ENCODE peak calls at places on chromosomes 3 and 15, in five cellular contexts. Y is PC-3, K is Panc1, F is transverse colon, W is tibial artery. E is an unnamed sample.

GRCh38 chr3:46353639-46354410 is at the start of gene CCR2:
- DNase-seq in Y (no peak), K (no peak), F (no peak), W (no peak), E (peak)

GRCh38 chr3:16401273-16401672 is 112.2 kb downstream of the RFTN1 start:
- DNase-seq in Y (no peak), K (no peak), F (no peak), W (no peak), E (no peak)

GRCh38 chr3:40086890-40087884 is 222.3 kb upstream of the EIF1B start:
- DNase-seq in Y (peak), K (no peak), F (peak), W (no peak), E (no peak)

GRCh38 chr3:156750874-156751245 is 75.3 kb upstream of the LEKR1 start:
- DNase-seq in Y (no peak), K (no peak), F (no peak), W (no peak), E (no peak)

GRCh38 chr3:142027713-142028112 is 121.6 kb downstream of the TFDP2 start:
- DNase-seq in Y (peak), K (no peak), F (peak), W (no peak), E (peak)

GRCh38 chr3:72187131-72187530 is 402.2 kb upstream of the PROK2 start:
- DNase-seq in Y (no peak), K (no peak), F (no peak), W (no peak), E (no peak)

GRCh38 chr3:129352650-129353588 is 74.2 kb downstream of the HMCES start:
- DNase-seq in Y (peak), K (no peak), F (no peak), W (no peak), E (no peak)

GRCh38 chr3:99758502-99759177 is 59.0 kb upstream of the CMSS1 start:
- DNase-seq in Y (no peak), K (no peak), F (no peak), W (no peak), E (no peak)

GRCh38 chr3:24388611-24389010 is 106.0 kb downstream of the THRB start:
- DNase-seq in Y (peak), K (no peak), F (no peak), W (no peak), E (peak)

GRCh38 chr3:125057186-125057850 is 1.5 kb upstream of the HEG1 start:
- DNase-seq in Y (peak), K (no peak), F (no peak), W (no peak), E (peak)

GRCh38 chr15:63920504-63921178 is 86.9 kb upstream of the HERC1 start:
- DNase-seq in Y (no peak), K (no peak), F (no peak), W (peak), E (no peak)

GRCh38 chr3:48413086-48413485 is 16.8 kb downstream of the PLXNB1 start:
- DNase-seq in Y (no peak), K (no peak), F (no peak), W (peak), E (no peak)

GRCh38 chr3:171461087-171461917 is 1.1 kb upstream of the TNIK start:
- DNase-seq in Y (peak), K (no peak), F (peak), W (no peak), E (peak)

DNA sequence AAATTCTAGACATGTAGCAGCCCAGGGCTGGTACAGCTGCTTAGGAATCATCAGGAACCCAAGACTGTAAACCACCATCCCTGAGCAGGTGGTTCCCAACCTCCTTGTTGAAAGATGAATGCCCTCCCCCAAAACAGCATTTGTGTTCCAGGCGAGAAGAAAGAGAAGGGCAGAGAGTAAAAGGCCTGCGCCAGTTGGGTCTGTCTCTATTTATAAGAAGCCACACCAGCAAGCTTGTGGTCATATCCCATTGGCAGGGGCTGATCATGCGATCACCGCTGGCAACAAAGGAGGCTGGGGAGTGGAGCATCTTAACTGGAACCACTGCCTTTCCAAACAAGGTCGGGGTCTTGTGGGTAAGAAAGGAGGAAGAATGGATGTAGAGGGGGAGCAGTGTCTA is 222.3 kb downstream of the ABHD5 start:
- DNase-seq in Y (no peak), K (no peak), F (no peak), W (no peak), E (no peak)
- H3K4me3 ChIP-seq in Y (no peak), K (no peak), F (no peak), W (no peak), E (no peak)

DNA sequence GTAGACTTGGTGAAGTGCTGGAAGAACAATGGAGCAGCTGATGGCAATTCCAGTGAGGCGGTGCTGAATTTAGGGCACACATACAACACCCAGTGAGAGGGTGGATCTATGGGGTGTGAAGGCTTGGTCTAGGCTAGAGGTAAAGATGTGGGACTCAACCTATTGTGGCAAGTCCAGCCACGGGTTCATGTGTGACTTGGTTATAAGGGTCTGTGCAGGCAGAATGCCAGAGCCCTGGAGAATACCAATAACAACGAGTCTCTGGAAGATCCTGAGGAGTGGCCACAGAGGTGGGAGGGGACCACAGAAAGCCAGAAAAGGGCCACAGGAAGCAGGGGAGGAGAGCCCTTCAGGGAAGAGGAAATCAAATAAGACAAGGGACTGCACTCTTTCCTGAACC is 55.0 kb downstream of the VGLL4 start:
- DNase-seq in Y (no peak), K (no peak), F (no peak), W (peak), E (no peak)
- H3K27ac ChIP-seq in Y (no peak), K (peak), F (peak), W (peak), E (no peak)

GRCh38 chr3:195909294-195909644 is 918 bp upstream of the TNK2 start:
- DNase-seq in Y (peak), K (no peak), F (peak), W (no peak), E (no peak)
- TF ChIP-seq CTCF in Y (no peak), K (no peak), F (no peak), W (no peak), E (no peak)

DNA sequence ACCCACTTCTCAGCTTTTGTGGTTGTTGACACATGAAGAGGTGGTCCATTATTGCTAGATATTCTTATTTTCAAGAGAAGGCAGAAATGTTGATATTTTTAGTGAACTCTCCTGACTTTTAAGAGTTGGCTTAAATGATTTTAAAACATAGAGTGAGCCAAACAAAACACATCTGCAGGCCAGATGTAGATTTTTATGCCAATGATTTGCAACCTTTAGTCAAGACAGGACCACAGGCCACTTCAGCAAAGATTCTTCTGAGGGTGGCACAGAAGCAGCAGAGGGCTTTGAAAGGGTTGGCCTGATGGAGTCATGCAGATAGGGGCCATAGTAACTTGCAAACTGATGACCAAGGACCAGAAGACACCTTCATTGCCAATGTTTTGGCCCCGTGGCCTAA is 276.5 kb upstream of the P2RY1 start:
- DNase-seq in Y (no peak), K (no peak), F (no peak), W (no peak), E (no peak)
- H3K4me3 ChIP-seq in Y (no peak), K (no peak), F (no peak), W (no peak), E (no peak)

DNA sequence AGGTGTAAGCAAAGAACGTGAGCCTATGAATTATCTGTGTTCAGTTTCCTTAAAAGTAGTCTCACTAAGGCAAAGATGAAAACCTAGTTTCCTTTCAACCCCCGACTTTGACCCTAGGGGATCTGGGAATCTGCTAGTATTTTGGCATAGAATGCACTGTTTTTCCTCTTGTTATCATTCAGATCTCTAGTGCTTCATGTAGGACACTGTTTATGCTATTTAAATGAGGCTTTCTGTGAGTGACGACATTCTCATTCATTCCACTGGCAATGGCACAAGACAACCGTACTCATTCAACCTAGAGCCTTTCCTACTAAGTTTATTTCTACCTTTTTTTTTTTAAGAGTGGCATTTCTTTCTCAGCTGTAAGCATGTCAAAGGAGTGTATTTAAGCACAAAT is 67.0 kb downstream of the CHAC1 start:
- DNase-seq in Y (no peak), K (no peak), F (no peak), W (no peak), E (no peak)
- H3K27ac ChIP-seq in Y (no peak), K (no peak), F (no peak), W (no peak), E (no peak)

GRCh38 chr3:30964612-30965011 is 70.2 kb upstream of the GADL1 start:
- DNase-seq in Y (no peak), K (no peak), F (no peak), W (no peak), E (no peak)

GRCh38 chr3:30972449-30972848 is 78.0 kb upstream of the GADL1 start:
- DNase-seq in Y (no peak), K (no peak), F (no peak), W (no peak), E (no peak)

GRCh38 chr3:30966896-30967295 is 72.4 kb upstream of the GADL1 start:
- DNase-seq in Y (no peak), K (no peak), F (no peak), W (no peak), E (no peak)

DNA sequence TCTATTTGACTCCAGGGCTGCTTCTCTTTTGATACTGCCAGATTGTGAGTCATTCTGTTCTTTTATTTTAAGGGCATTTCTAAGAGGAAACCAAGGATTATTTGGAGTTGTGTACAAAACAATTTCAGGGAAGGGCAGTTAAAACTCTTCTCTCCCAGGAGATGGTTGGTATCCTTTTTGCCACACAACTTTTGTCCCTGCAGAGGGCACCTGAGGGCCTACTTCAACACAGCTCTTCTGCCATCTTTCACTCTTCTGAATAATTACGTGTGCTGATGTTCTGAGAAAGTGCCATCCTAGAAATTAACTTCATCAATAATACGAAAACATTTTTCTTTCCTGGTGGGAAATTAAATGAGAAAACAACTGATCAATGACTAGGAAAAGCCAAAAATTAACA is 75.7 kb upstream of the GADL1 start:
- DNase-seq in Y (peak), K (no peak), F (no peak), W (no peak), E (no peak)
- TF ChIP-seq CTCF in Y (peak), K (peak), F (peak), W (no peak), E (no peak)

DNA sequence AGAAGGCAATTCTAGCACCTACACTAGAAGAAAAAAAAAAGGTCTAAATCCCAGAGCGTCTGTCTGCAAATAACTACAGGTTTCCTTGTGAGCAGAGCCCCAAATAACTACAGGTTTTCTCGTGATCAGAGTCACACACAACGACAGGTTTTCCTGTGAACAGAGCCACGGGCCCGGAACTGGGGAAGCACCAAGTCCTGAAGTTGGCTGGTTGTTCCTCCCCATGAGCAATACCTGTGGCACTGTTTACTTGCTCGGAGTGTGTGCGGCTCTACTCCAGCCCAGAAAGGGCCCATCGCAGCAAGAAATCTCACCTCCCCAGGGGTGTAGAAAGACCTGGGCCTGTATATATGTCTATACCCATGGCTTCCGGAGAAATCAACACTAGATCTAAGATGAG is 649 bp upstream of the MASP1 start:
- DNase-seq in Y (no peak), K (no peak), F (no peak), W (no peak), E (no peak)
- H3K4me3 ChIP-seq in Y (no peak), K (no peak), F (no peak), W (no peak), E (no peak)

DNA sequence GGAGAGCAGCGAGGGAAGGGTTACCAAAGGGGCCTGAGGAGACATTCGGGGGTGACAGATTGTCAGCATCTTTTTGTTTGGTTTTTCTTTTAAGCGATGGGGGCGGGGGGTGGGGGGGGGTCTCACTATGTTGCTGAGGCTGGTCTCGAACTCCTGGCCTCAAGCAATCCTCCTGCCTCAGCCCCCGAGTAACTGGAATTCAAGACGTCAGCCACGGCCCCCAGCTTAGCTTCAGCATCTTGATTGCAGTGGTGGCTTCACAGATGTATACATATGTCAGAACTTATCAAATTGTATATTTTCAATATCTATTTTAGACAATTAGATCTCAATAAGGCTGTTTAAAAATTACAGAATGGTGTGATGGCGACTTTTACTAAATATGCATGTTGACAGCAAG is 30.9 kb downstream of the ZDHHC19 start:
- DNase-seq in Y (no peak), K (no peak), F (no peak), W (no peak), E (no peak)
- H3K27ac ChIP-seq in Y (no peak), K (no peak), F (peak), W (no peak), E (no peak)

DNA sequence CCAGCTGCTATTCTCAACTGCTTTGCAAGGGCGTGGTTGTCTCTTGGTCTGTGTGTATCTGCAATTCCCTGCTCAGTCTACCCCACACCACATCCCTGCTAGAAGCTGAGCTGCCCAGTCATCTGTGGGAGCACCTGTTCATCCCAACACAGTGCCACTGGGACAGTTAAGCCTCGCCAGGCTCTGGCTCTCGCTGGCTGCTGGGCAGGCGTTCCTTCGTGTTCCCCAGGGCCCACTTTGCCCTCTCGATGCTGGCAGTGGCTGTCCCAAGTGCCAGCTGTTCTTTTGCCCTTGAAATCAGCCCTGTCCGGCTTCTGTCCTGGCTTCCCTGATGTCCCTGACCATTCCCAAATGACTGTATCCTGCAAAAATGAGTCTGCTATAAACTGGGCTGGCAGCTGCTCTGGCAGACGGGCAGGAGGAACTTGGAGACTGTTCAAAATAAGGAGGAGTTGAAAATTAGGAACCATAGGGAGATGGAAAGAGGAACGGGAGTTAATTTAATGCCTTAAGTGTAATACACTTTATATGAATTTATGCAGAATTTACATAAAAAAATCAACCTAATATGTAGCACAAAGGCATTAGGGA is 91.7 kb upstream of the KLHL25 start:
- DNase-seq in Y (no peak), K (no peak), F (no peak), W (no peak), E (no peak)
- TF ChIP-seq CTCF in Y (no peak), K (no peak), F (no peak), W (no peak), E (no peak)